ENCODE peak calls at places on chromosomes 2 and 18, in five cellular contexts. One of them, this sample, is unnamed.

GRCh38 chr2:100285011-100285410 is 37.3 kb downstream of the LONRF2 start:
- DNase-seq in K562: peak
- DNase-seq in SK-N-SH: no peak
- DNase-seq in HepG2: no peak
- DNase-seq in GM12878: no peak
- DNase-seq in this sample: no peak

GRCh38 chr2:72824224-72824842 is 1.5 kb downstream of the EXOC6B start:
- DNase-seq in HepG2: no peak
- DNase-seq in K562: peak
- DNase-seq in SK-N-SH: no peak
- DNase-seq in GM12878: no peak
- DNase-seq in this sample: no peak

GRCh38 chr2:86382108-86382507 is 44.7 kb upstream of the REEP1 start:
- DNase-seq in HepG2: no peak
- DNase-seq in SK-N-SH: no peak
- DNase-seq in GM12878: no peak
- DNase-seq in K562: no peak
- DNase-seq in this sample: no peak

GRCh38 chr2:156385242-156385641 is 50.9 kb upstream of the GPD2 start:
- DNase-seq in K562: peak
- DNase-seq in SK-N-SH: no peak
- DNase-seq in HepG2: no peak
- DNase-seq in GM12878: no peak
- DNase-seq in this sample: no peak

GRCh38 chr18:24465491-24465890 is 5.1 kb downstream of the HRH4 start:
- DNase-seq in GM12878: no peak
- DNase-seq in SK-N-SH: no peak
- DNase-seq in HepG2: no peak
- DNase-seq in K562: no peak
- DNase-seq in this sample: peak

GRCh38 chr2:180523629-180524340 is 456.6 kb upstream of the UBE2E3 start:
- DNase-seq in K562: no peak
- DNase-seq in SK-N-SH: no peak
- DNase-seq in GM12878: no peak
- DNase-seq in HepG2: no peak
- DNase-seq in this sample: no peak

GRCh38 chr2:122451040-122451439 is 695.6 kb downstream of the TSN start:
- DNase-seq in K562: peak
- DNase-seq in GM12878: no peak
- DNase-seq in SK-N-SH: peak
- DNase-seq in HepG2: peak
- DNase-seq in this sample: peak

GRCh38 chr2:99066075-99066557 is 75.4 kb upstream of the C2orf15 start:
- DNase-seq in GM12878: peak
- DNase-seq in SK-N-SH: peak
- DNase-seq in K562: peak
- DNase-seq in HepG2: peak
- DNase-seq in this sample: peak

GRCh38 chr2:184326076-184326475 is 272.3 kb upstream of the ZNF804A start:
- DNase-seq in HepG2: no peak
- DNase-seq in GM12878: no peak
- DNase-seq in SK-N-SH: no peak
- DNase-seq in K562: no peak
- DNase-seq in this sample: no peak

GRCh38 chr2:1670636-1671035 is 73.7 kb downstream of the PXDN start:
- DNase-seq in SK-N-SH: no peak
- DNase-seq in HepG2: no peak
- DNase-seq in K562: no peak
- DNase-seq in GM12878: no peak
- DNase-seq in this sample: no peak

GRCh38 chr18:57780318-57781127 is 22.6 kb downstream of the ATP8B1 start:
- DNase-seq in HepG2: no peak
- DNase-seq in K562: peak
- DNase-seq in SK-N-SH: no peak
- DNase-seq in GM12878: peak
- DNase-seq in this sample: no peak

GRCh38 chr2:224584768-224585204 is 377 bp downstream of the CUL3 start:
- DNase-seq in K562: peak
- DNase-seq in HepG2: peak
- DNase-seq in GM12878: no peak
- DNase-seq in SK-N-SH: peak
- DNase-seq in this sample: no peak

GRCh38 chr2:231800493-231801091 is 14.3 kb downstream of the COPS7B start:
- DNase-seq in K562: peak
- DNase-seq in HepG2: peak
- DNase-seq in GM12878: no peak
- DNase-seq in SK-N-SH: peak
- DNase-seq in this sample: no peak

GRCh38 chr2:3780477-3781402 is 77.4 kb downstream of the DCDC2C start:
- DNase-seq in SK-N-SH: peak
- DNase-seq in GM12878: peak
- DNase-seq in K562: peak
- DNase-seq in HepG2: peak
- DNase-seq in this sample: peak

GRCh38 chr2:202115385-202116060 is 42.5 kb downstream of the KIAA2012 start:
- DNase-seq in SK-N-SH: no peak
- DNase-seq in GM12878: no peak
- DNase-seq in HepG2: no peak
- DNase-seq in K562: no peak
- DNase-seq in this sample: no peak

GRCh38 chr2:239046822-239047221 is 198.9 kb downstream of the TWIST2 start:
- DNase-seq in GM12878: no peak
- DNase-seq in SK-N-SH: no peak
- DNase-seq in HepG2: no peak
- DNase-seq in K562: no peak
- DNase-seq in this sample: no peak

GRCh38 chr2:72198532-72199241 is 51.0 kb upstream of the CYP26B1 start:
- DNase-seq in HepG2: peak
- DNase-seq in K562: no peak
- DNase-seq in SK-N-SH: no peak
- DNase-seq in GM12878: no peak
- DNase-seq in this sample: no peak

GRCh38 chr2:49028101-49028500 is 126.2 kb downstream of the FSHR start:
- DNase-seq in HepG2: no peak
- DNase-seq in GM12878: peak
- DNase-seq in SK-N-SH: no peak
- DNase-seq in K562: no peak
- DNase-seq in this sample: no peak

GRCh38 chr2:106192752-106193490 is 1.2 kb downstream of the UXS1 start:
- DNase-seq in K562: no peak
- DNase-seq in HepG2: peak
- DNase-seq in SK-N-SH: peak
- DNase-seq in GM12878: peak
- DNase-seq in this sample: peak

GRCh38 chr2:207869784-207870778 is 100.4 kb upstream of the FZD5 start:
- DNase-seq in HepG2: peak
- DNase-seq in K562: no peak
- DNase-seq in GM12878: no peak
- DNase-seq in SK-N-SH: no peak
- DNase-seq in this sample: peak

GRCh38 chr18:33152376-33152775 is 288.1 kb downstream of the CCDC178 start:
- DNase-seq in SK-N-SH: no peak
- DNase-seq in GM12878: no peak
- DNase-seq in K562: no peak
- DNase-seq in HepG2: no peak
- DNase-seq in this sample: no peak

GRCh38 chr2:223601932-223602676 is at the start of gene SCG2:
- DNase-seq in SK-N-SH: peak
- DNase-seq in K562: peak
- DNase-seq in GM12878: no peak
- DNase-seq in HepG2: peak
- DNase-seq in this sample: peak

GRCh38 chr2:8790739-8791162 is 46.7 kb downstream of the KIDINS220 start:
- DNase-seq in HepG2: no peak
- DNase-seq in SK-N-SH: no peak
- DNase-seq in K562: no peak
- DNase-seq in GM12878: peak
- DNase-seq in this sample: no peak

GRCh38 chr18:23721711-23722479 is 32.6 kb downstream of the LAMA3 start:
- DNase-seq in K562: no peak
- DNase-seq in GM12878: no peak
- DNase-seq in SK-N-SH: no peak
- DNase-seq in HepG2: no peak
- DNase-seq in this sample: no peak

GRCh38 chr2:54206596-54206995 is 49.4 kb downstream of the TSPYL6 start:
- DNase-seq in SK-N-SH: peak
- DNase-seq in K562: peak
- DNase-seq in GM12878: no peak
- DNase-seq in HepG2: peak
- DNase-seq in this sample: no peak

GRCh38 chr2:29628882-29629281 is 292.5 kb downstream of the ALK start:
- DNase-seq in HepG2: no peak
- DNase-seq in SK-N-SH: no peak
- DNase-seq in GM12878: no peak
- DNase-seq in K562: no peak
- DNase-seq in this sample: no peak

GRCh38 chr2:176423819-176424218 is 154.6 kb downstream of the MTX2 start:
- DNase-seq in GM12878: no peak
- DNase-seq in HepG2: no peak
- DNase-seq in SK-N-SH: no peak
- DNase-seq in K562: no peak
- DNase-seq in this sample: no peak

GRCh38 chr18:35578481-35578880 is 3.1 kb upstream of the GALNT1 start:
- DNase-seq in GM12878: no peak
- DNase-seq in HepG2: no peak
- DNase-seq in SK-N-SH: no peak
- DNase-seq in K562: no peak
- DNase-seq in this sample: no peak

GRCh38 chr18:3912705-3913104 is 462.7 kb downstream of the TGIF1 start:
- DNase-seq in HepG2: no peak
- DNase-seq in SK-N-SH: no peak
- DNase-seq in K562: no peak
- DNase-seq in GM12878: no peak
- DNase-seq in this sample: no peak

GRCh38 chr2:126749537-126749936 is 93.6 kb downstream of the GYPC start:
- DNase-seq in HepG2: no peak
- DNase-seq in SK-N-SH: no peak
- DNase-seq in K562: peak
- DNase-seq in GM12878: no peak
- DNase-seq in this sample: no peak
- TF ChIP-seq REST in HepG2: no peak
- TF ChIP-seq REST in SK-N-SH: no peak
- TF ChIP-seq REST in K562: no peak
- TF ChIP-seq REST in GM12878: no peak
- TF ChIP-seq REST in this sample: no peak

GRCh38 chr2:74334931-74335333 is 8.3 kb downstream of the SLC4A5 start:
- DNase-seq in K562: peak
- DNase-seq in GM12878: peak
- DNase-seq in SK-N-SH: peak
- DNase-seq in HepG2: peak
- DNase-seq in this sample: peak

GRCh38 chr2:74333896-74334586 is 9.2 kb downstream of the SLC4A5 start:
- DNase-seq in SK-N-SH: no peak
- DNase-seq in K562: no peak
- DNase-seq in HepG2: no peak
- DNase-seq in GM12878: no peak
- DNase-seq in this sample: no peak

GRCh38 chr2:74332550-74333174 is 10.6 kb downstream of the SLC4A5 start:
- DNase-seq in SK-N-SH: no peak
- DNase-seq in GM12878: no peak
- DNase-seq in K562: no peak
- DNase-seq in HepG2: no peak
- DNase-seq in this sample: no peak

GRCh38 chr2:74328573-74328972 is 14.6 kb downstream of the SLC4A5 start:
- DNase-seq in SK-N-SH: no peak
- DNase-seq in HepG2: no peak
- DNase-seq in GM12878: no peak
- DNase-seq in K562: no peak
- DNase-seq in this sample: no peak

GRCh38 chr2:74333175-74333574 is 10.0 kb downstream of the SLC4A5 start:
- DNase-seq in HepG2: peak
- DNase-seq in SK-N-SH: peak
- DNase-seq in K562: peak
- DNase-seq in GM12878: no peak
- DNase-seq in this sample: peak
- TF ChIP-seq GABPA in HepG2: no peak
- TF ChIP-seq GABPA in SK-N-SH: no peak
- TF ChIP-seq GABPA in K562: no peak
- TF ChIP-seq GABPA in GM12878: no peak
- TF ChIP-seq GABPA in this sample: no peak

DNA sequence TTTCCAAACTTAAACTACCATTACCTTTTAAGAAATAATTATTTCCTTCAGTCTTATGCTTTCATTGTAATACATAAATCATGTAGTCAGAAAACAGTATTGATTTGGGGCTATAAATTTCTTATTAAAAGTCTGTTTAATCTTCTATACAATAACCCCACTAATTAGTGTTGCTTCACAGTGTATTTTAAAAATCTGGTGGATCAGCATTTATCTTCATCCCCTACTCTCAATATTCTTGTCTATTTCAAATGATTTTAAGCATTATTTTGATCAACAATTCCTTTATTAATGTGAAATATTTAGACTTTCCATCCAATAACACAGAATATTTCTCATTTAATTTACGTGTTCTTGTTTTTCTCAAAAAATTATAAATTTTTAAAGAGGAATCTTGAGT is 32.5 kb upstream of the SDC1 start:
- DNase-seq in K562: no peak
- DNase-seq in HepG2: no peak
- DNase-seq in GM12878: no peak
- DNase-seq in SK-N-SH: no peak
- DNase-seq in this sample: no peak
- TF ChIP-seq REST in K562: no peak
- TF ChIP-seq REST in HepG2: no peak
- TF ChIP-seq REST in GM12878: no peak
- TF ChIP-seq REST in SK-N-SH: no peak
- TF ChIP-seq REST in this sample: no peak

DNA sequence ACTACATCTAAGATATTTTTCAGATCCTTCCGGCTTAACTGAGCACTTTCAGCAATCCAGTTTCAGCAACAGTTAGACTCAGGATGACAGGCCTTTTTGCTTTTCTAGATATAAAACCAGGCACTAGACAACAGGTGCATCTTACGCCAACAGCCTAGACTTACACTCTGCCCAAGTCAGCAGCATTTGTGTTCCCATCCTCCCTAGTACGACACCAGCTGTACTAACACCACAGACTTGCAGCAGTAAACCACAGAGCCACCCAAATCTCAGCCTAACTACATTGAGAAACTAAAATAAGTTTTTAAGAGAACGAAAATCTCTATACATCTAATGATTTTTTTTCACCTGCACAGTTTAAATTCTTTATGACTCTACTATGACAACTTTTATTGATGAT is 89.9 kb upstream of the DNMT3A start:
- DNase-seq in SK-N-SH: no peak
- DNase-seq in K562: no peak
- DNase-seq in HepG2: no peak
- DNase-seq in GM12878: no peak
- DNase-seq in this sample: no peak
- TF ChIP-seq GABPA in SK-N-SH: no peak
- TF ChIP-seq GABPA in K562: no peak
- TF ChIP-seq GABPA in HepG2: no peak
- TF ChIP-seq GABPA in GM12878: no peak
- TF ChIP-seq GABPA in this sample: no peak

GRCh38 chr2:178871536-178871935 is 64.3 kb upstream of the TTN start:
- DNase-seq in HepG2: no peak
- DNase-seq in K562: no peak
- DNase-seq in GM12878: no peak
- DNase-seq in SK-N-SH: no peak
- DNase-seq in this sample: no peak
- TF ChIP-seq REST in HepG2: no peak
- TF ChIP-seq REST in K562: no peak
- TF ChIP-seq REST in GM12878: no peak
- TF ChIP-seq REST in SK-N-SH: no peak
- TF ChIP-seq REST in this sample: no peak

GRCh38 chr2:43825841-43826240 is 12.8 kb downstream of the ABCG5 start:
- DNase-seq in SK-N-SH: no peak
- DNase-seq in HepG2: no peak
- DNase-seq in GM12878: no peak
- DNase-seq in K562: no peak
- DNase-seq in this sample: no peak
- TF ChIP-seq GABPA in SK-N-SH: no peak
- TF ChIP-seq GABPA in HepG2: no peak
- TF ChIP-seq GABPA in GM12878: no peak
- TF ChIP-seq GABPA in K562: no peak
- TF ChIP-seq GABPA in this sample: no peak